ENCODE peak calls at places on chromosomes 5 and 9, in ten cellular contexts. I is AG10803; Q is hepatocyte; L is Daoy; X is dorsolateral prefrontal cortex; C is stimulated activated CD4-positive, alpha-beta T cell treated with anti-CD3 and anti-CD28 coated beads, TNF-alpha, amount 100 ng/mL, for 4 hours; S is HL-60; U is coronary artery; D is stimulated activated CD8-positive, alpha-beta memory T cell treated with anti-CD3 and anti-CD28 coated beads, Interleukin-15, amount 100 ng/mL, for 4 hours; H is astrocyte. G is an unnamed sample.

GRCh38 chr5:150484964-150485769 is 22.8 kb upstream of the NDST1 start:
- DNase-seq in D (no peak), Q (no peak), X (no peak), L (no peak), C (no peak), H (no peak), S (no peak), I (no peak), U (no peak), G (no peak)

GRCh38 chr9:36855443-36856315 is 178.4 kb downstream of the PAX5 start:
- DNase-seq in H (no peak), C (no peak), S (peak), D (no peak), L (peak), I (no peak), X (no peak), U (no peak), Q (peak), G (no peak)

GRCh38 chr9:1416261-1416660 is 366.1 kb downstream of the DMRT2 start:
- DNase-seq in Q (no peak), C (no peak), H (no peak), I (no peak), S (no peak), D (no peak), X (no peak), U (no peak), L (no peak), G (no peak)

GRCh38 chr9:134059661-134060395 is 8.0 kb downstream of the BRD3 start:
- DNase-seq in U (no peak), L (peak), I (no peak), S (peak), X (peak), Q (no peak), H (no peak), D (no peak), C (no peak), G (no peak)

GRCh38 chr5:132747693-132748440 is 641 bp downstream of the CCNI2 start:
- DNase-seq in Q (peak), I (no peak), U (no peak), S (no peak), X (no peak), D (peak), L (no peak), H (no peak), C (peak), G (no peak)

GRCh38 chr5:39714036-39714698 is 289.4 kb upstream of the DAB2 start:
- DNase-seq in C (no peak), L (peak), I (peak), H (peak), S (peak), U (no peak), X (no peak), Q (peak), D (no peak), G (peak)

GRCh38 chr5:102539598-102539997 is 40.8 kb upstream of the SLCO6A1 start:
- DNase-seq in Q (peak), H (no peak), U (no peak), L (no peak), S (no peak), I (no peak), D (no peak), C (no peak), X (no peak), G (peak)

GRCh38 chr5:33985447-33985846 is 954 bp upstream of the SLC45A2 start:
- DNase-seq in S (no peak), U (no peak), H (no peak), I (no peak), Q (no peak), C (no peak), L (no peak), X (no peak), D (no peak), G (no peak)

GRCh38 chr5:131242728-131243255 is 21.1 kb upstream of the CDC42SE2 start:
- DNase-seq in D (no peak), S (no peak), Q (no peak), I (peak), X (no peak), L (peak), C (no peak), H (peak), U (no peak), G (no peak)

GRCh38 chr5:15943487-15943886 is 236.1 kb downstream of the MARCHF11 start:
- DNase-seq in S (no peak), Q (no peak), U (no peak), I (peak), H (peak), C (no peak), L (peak), D (no peak), X (no peak), G (no peak)

GRCh38 chr5:13704401-13704800 is 240.1 kb downstream of the DNAH5 start:
- DNase-seq in S (no peak), H (peak), U (no peak), D (no peak), X (no peak), C (no peak), I (no peak), Q (no peak), L (no peak), G (no peak)

GRCh38 chr5:33891731-33892418 is at the start of gene ADAMTS12:
- DNase-seq in S (no peak), Q (peak), I (peak), X (no peak), H (peak), C (no peak), U (no peak), L (peak), D (no peak), G (peak)

GRCh38 chr5:92518318-92518913 is 1062.6 kb downstream of the NR2F1-AS1 start:
- DNase-seq in H (peak), I (peak), C (no peak), S (no peak), U (no peak), D (no peak), Q (peak), L (peak), X (no peak), G (peak)

GRCh38 chr5:123344819-123345426 is 78.3 kb downstream of the CEP120 start:
- DNase-seq in D (no peak), H (peak), Q (peak), X (no peak), L (peak), C (no peak), U (no peak), S (no peak), I (peak), G (peak)

GRCh38 chr9:107738789-107739188 is 249.2 kb upstream of the KLF4 start:
- DNase-seq in C (no peak), L (peak), U (no peak), X (no peak), D (no peak), S (no peak), I (peak), H (peak), Q (no peak), G (peak)

GRCh38 chr5:32880781-32881180 is 169.7 kb downstream of the NPR3 start:
- DNase-seq in L (no peak), Q (no peak), X (no peak), C (no peak), H (peak), D (no peak), U (no peak), I (no peak), S (no peak), G (no peak)

GRCh38 chr5:73280821-73281746 is 108.1 kb downstream of the TMEM174 start:
- DNase-seq in L (peak), X (no peak), U (no peak), H (peak), S (no peak), Q (no peak), D (no peak), I (peak), C (no peak), G (peak)

GRCh38 chr5:179509239-179509638 is 41.1 kb upstream of the RUFY1 start:
- DNase-seq in U (no peak), X (no peak), Q (no peak), S (peak), H (no peak), D (no peak), C (no peak), L (no peak), I (no peak), G (no peak)

GRCh38 chr5:109324941-109325340 is 84.8 kb downstream of the PJA2 start:
- DNase-seq in I (peak), C (no peak), L (no peak), Q (no peak), X (no peak), H (no peak), S (no peak), U (no peak), D (no peak), G (no peak)

GRCh38 chr5:41790038-41790776 is 80.0 kb downstream of the OXCT1 start:
- DNase-seq in S (no peak), L (no peak), X (no peak), Q (peak), I (peak), H (peak), D (no peak), U (no peak), C (no peak), G (no peak)

GRCh38 chr5:132762246-132763000 is 14.6 kb downstream of the SEPTIN8 start:
- DNase-seq in I (no peak), D (no peak), U (no peak), H (no peak), S (no peak), Q (no peak), L (no peak), C (no peak), X (no peak), G (no peak)

GRCh38 chr5:124664287-124664686 is 82.2 kb downstream of the ZNF608 start:
- DNase-seq in U (no peak), L (no peak), Q (no peak), C (no peak), I (no peak), X (no peak), D (no peak), S (no peak), H (no peak), G (no peak)

GRCh38 chr9:2260401-2261306 is 245.5 kb downstream of the SMARCA2 start:
- DNase-seq in I (peak), S (no peak), D (no peak), H (peak), C (no peak), U (no peak), X (no peak), L (peak), Q (no peak), G (peak)